ENCODE peak calls at places on chromosomes 1 and 21, in seven cellular contexts. H is bronchial epithelial cell, F is fibroblast of pulmonary artery, A is AG04450, I is endothelial cell, J is dorsolateral prefrontal cortex, U is H9. R is an unnamed sample.

GRCh38 chr1:240036526-240036925 is 55.2 kb upstream of the FMN2 start:
- DNase-seq in H (no peak), U (no peak), J (no peak), A (no peak), F (no peak), I (no peak), R (no peak)

GRCh38 chr1:42815938-42816599 is 853 bp upstream of the ERMAP start:
- DNase-seq in H (peak), A (no peak), U (peak), I (no peak), F (peak), J (no peak), R (no peak)

GRCh38 chr1:153970346-153970745 is 2.6 kb downstream of the CREB3L4 start:
- DNase-seq in A (no peak), I (no peak), F (no peak), J (no peak), U (no peak), H (no peak), R (no peak)

GRCh38 chr1:36322786-36323635 is 434 bp downstream of the EVA1B start:
- DNase-seq in H (no peak), I (peak), A (no peak), J (no peak), F (peak), U (peak), R (no peak)

GRCh38 chr1:109388208-109388711 is 9.5 kb downstream of the SORT1 start:
- DNase-seq in U (no peak), I (no peak), F (no peak), J (no peak), A (no peak), H (no peak), R (no peak)

GRCh38 chr1:51627672-51628071 is 10.8 kb downstream of the OSBPL9 start:
- DNase-seq in A (no peak), H (peak), J (no peak), U (no peak), F (peak), I (no peak), R (no peak)

GRCh38 chr1:15181564-15181963 is 28.0 kb downstream of the TMEM51 start:
- DNase-seq in I (no peak), A (no peak), F (no peak), J (no peak), H (no peak), U (no peak), R (no peak)

GRCh38 chr1:42282867-42283583 is 52.0 kb downstream of the FOXJ3 start:
- DNase-seq in U (no peak), F (peak), H (peak), I (no peak), J (no peak), A (no peak), R (no peak)

GRCh38 chr21:45102391-45102932 is 28.1 kb downstream of the ADARB1 start:
- DNase-seq in J (no peak), I (no peak), F (peak), U (no peak), A (no peak), H (peak), R (no peak)

GRCh38 chr1:236904874-236905741 is 99.1 kb downstream of the MT1HL1 start:
- DNase-seq in H (peak), F (peak), J (no peak), I (no peak), A (peak), U (no peak), R (no peak)

GRCh38 chr1:155017946-155018316 is 15.3 kb downstream of the ZBTB7B start:
- DNase-seq in J (no peak), I (no peak), U (no peak), F (no peak), H (no peak), A (no peak), R (no peak)

GRCh38 chr1:64986903-64987871 is 20.8 kb upstream of the JAK1 start:
- DNase-seq in U (no peak), I (no peak), F (peak), A (no peak), H (peak), J (no peak), R (no peak)

GRCh38 chr1:244970236-244970652 is 105.9 kb upstream of the HNRNPU start:
- DNase-seq in J (no peak), A (peak), U (peak), H (peak), F (peak), I (peak), R (no peak)

GRCh38 chr1:35637401-35637809 is 3.9 kb downstream of the PSMB2 start:
- DNase-seq in F (peak), A (no peak), J (no peak), H (peak), U (no peak), I (no peak), R (peak)

GRCh38 chr1:41888756-41889155 is 30.0 kb downstream of the HIVEP3 start:
- DNase-seq in I (no peak), F (no peak), A (no peak), J (no peak), H (no peak), U (no peak), R (no peak)

GRCh38 chr1:28301368-28302174 is 27.3 kb upstream of the MED18 start:
- DNase-seq in U (no peak), J (no peak), F (peak), I (no peak), A (no peak), H (no peak), R (no peak)

GRCh38 chr1:8344893-8345507 is 27.1 kb downstream of the SLC45A1 start:
- DNase-seq in H (no peak), A (no peak), F (no peak), J (no peak), U (peak), I (no peak), R (no peak)

GRCh38 chr1:204684206-204684536 is 1.4 kb downstream of the LRRN2 start:
- DNase-seq in J (no peak), I (peak), H (no peak), U (no peak), A (no peak), F (no peak), R (no peak)

GRCh38 chr1:198153804-198154203 is 3.0 kb upstream of the NEK7 start:
- DNase-seq in A (no peak), I (no peak), F (peak), J (no peak), H (no peak), U (no peak), R (no peak)

GRCh38 chr1:225842788-225843425 is 33.0 kb downstream of the EPHX1 start:
- DNase-seq in J (no peak), U (no peak), F (no peak), A (no peak), I (no peak), H (no peak), R (no peak)

GRCh38 chr21:41520560-41521442 is 12.8 kb upstream of the TMPRSS2 start:
- DNase-seq in F (no peak), A (no peak), I (no peak), J (no peak), H (no peak), U (no peak), R (no peak)

GRCh38 chr1:41023279-41023990 is 1.9 kb upstream of the SLFNL1 start:
- DNase-seq in J (no peak), F (peak), U (no peak), I (no peak), H (no peak), A (no peak), R (no peak)

DNA sequence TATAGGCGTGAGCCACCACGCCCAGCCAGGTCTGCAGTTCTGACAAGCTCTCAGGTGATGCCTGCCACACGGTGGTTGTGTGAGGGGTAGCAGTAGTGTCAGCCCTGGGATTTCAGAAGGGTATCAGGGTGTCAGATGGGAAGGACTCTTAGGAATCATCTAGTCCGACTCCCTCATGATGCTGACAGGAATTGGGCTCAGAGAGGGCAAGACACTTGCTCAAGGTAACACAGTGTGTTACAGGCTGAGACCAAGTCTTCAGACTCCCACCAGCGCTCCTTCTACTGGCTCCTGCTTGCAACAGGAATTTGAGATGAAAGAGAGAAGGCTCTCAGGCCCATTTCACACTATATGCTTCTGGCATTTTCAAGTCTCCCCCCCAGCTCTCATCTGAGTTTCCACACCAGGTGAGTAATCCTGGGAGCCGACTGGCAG is 6.9 kb downstream of the HTR1D start:
- DNase-seq in U (peak), I (no peak), F (no peak), J (no peak), H (peak), A (no peak), R (no peak)
- TF ChIP-seq CTCF in U (peak), I (no peak), F (no peak), J (no peak), H (no peak), A (peak), R (no peak)

GRCh38 chr1:207996632-207997031 is 85.7 kb upstream of the CD34 start:
- DNase-seq in U (no peak), F (no peak), J (no peak), H (no peak), A (no peak), I (no peak), R (no peak)

GRCh38 chr1:207991331-207991914 is 80.5 kb upstream of the CD34 start:
- DNase-seq in J (no peak), U (no peak), F (no peak), H (no peak), A (no peak), I (no peak), R (no peak)

GRCh38 chr1:207995576-207995975 is 84.7 kb upstream of the CD34 start:
- DNase-seq in F (no peak), J (no peak), H (no peak), I (no peak), U (no peak), A (no peak), R (no peak)

GRCh38 chr1:207990455-207990854 is 79.5 kb upstream of the CD34 start:
- DNase-seq in H (no peak), J (no peak), A (no peak), U (no peak), F (no peak), I (no peak), R (no peak)

DNA sequence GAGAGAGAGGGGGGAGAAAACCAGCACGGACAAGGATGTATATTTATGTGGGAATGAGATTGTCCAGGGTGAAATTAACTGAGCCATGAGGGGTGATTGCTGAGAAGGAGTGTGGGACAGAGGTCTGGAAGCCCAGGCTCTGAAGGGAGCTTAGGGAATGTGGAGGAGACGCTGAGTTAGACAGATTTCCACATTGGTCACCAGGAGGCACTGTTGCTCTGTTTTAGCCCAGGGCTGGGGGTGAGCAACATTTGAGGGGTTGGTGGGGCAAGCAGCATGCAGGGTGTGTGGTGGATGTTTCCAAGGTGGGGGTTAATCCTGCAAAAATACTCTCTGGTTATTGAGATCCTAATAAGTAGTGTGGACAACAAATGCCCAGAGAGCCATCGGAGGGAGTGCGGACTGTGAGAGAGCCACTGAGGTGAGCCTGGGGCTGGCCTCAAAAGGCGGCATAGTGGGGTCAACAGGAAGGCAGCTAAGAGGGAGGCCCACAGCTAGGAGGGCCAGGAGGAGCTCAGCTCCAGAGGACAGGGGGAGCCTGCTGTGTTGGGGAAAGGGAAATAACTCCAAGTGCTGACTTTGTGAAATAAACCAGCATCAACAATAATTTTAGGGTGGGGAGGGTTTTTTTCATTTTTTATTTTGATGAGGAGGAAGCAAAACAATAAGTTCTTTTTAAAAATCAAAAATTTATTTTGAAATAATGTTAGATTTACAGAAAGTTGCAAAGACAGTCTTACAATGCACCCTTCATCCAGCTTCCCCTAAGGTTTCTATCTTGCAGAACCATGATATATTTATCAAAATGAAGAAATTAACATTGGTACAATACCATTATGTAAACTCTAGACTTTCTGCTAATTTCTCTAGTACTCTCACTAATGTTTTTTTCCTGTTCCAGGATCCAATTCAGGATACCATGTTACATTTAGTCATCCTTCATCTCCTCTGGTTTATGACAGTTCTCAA is 82.8 kb upstream of the CD34 start:
- DNase-seq in J (no peak), F (peak), I (peak), A (no peak), H (no peak), U (peak), R (no peak)
- TF ChIP-seq CTCF in J (no peak), F (peak), I (peak), A (peak), H (no peak), U (peak), R (peak)

DNA sequence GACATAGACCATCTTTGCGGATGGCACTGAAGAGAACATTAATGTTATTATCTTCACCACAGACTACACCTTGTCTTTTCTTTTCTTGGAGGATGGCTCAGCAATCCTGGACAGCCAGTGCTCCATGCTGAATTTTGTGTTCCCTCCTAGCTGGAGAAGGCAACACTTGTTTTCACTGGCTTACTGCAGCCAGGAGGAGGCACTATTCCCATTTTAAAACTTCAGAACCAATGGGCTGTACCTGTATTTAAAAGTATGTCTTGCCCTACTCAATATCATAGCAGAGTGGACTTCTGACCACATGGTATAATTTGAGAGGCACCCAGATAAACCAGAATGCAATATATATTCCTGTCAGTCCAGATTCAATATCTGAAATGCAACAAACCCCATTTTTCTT is 53.3 kb upstream of the POGK start:
- DNase-seq in J (no peak), F (no peak), H (no peak), I (no peak), A (no peak), U (no peak), R (no peak)
- TF ChIP-seq CTCF in J (no peak), F (no peak), H (no peak), I (no peak), A (no peak), U (peak), R (no peak)

DNA sequence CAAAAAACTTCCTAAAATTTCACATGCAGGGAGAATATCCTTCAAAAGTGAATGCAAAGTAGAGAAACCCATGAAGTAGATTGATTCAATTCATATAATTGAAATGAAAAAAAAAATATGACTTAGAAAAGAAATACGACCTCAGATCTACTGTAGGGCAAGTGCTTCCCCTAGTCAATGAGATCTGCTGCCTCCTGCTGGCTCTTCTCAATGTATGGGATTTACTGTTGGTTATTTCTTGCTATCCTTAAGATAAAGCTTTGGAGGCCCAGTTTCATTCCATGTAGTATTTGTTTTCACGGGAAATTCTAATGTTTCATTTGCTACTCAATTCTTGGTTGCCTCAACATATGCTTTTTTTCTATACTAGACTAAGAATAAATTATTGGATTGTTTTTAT is 46.2 kb downstream of the ZNF648 start:
- DNase-seq in U (no peak), I (no peak), A (no peak), J (no peak), F (no peak), H (no peak), R (no peak)
- TF ChIP-seq CTCF in U (peak), I (no peak), A (no peak), J (peak), F (no peak), H (peak), R (no peak)

DNA sequence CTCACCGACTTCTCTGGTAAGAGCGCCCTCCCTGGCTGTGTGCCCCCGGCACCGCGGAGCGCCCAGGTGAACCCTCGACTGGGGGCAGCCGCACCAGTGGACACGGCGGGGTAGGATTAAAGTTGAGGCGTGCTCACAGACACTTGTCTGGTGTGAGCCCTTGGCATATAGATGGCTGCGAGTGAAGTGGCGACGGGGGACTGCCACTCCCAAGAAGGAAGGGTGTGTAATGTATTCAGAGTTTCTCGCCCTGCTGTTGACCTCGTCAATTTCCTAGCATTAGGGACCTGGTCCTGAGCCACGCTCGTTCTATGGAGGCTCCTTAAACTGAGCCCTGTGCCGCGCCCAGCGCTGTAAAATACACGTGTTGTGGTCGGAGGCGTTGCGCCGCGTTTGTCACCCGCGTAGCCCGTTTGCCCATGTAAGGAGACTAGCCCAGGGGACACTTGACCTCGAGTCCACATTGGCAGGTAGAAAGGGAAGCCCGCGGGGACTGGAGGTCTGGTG is 545 bp downstream of the EVA1C start:
- DNase-seq in I (no peak), H (peak), A (no peak), J (peak), U (no peak), F (peak), R (no peak)
- TF ChIP-seq CTCF in I (no peak), H (peak), A (peak), J (no peak), U (peak), F (peak), R (no peak)

DNA sequence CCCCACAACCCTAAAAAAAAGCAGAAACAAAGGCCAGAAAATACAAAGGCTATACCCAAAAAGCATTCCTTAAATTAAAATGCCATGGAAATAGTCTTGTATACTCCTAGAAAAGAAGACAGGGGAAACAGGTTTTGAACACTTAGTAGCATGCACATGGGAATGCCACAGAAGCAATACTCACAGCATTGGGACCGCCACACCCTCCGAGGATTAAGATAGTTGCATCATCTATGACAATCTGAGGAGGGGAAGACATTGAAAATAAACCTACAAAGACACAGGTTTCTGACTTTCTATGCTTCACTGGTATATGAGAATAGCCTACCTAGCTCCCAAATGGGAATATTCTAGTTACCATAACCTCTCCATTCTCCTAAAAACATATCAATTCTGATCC is 15.9 kb upstream of the CPLANE2 start:
- DNase-seq in F (no peak), J (no peak), A (no peak), H (no peak), I (no peak), U (no peak), R (no peak)
- TF ChIP-seq CTCF in F (no peak), J (no peak), A (no peak), H (no peak), I (no peak), U (no peak), R (no peak)

GRCh38 chr1:38964140-38964548 is 22.5 kb upstream of the RHBDL2 start:
- DNase-seq in U (no peak), J (no peak), H (no peak), A (no peak), F (no peak), I (no peak), R (no peak)
- TF ChIP-seq CTCF in U (peak), J (peak), H (peak), A (no peak), F (no peak), I (no peak), R (no peak)

GRCh38 chr1:20185834-20186782 is at the start of the genes PLA2G2C and UBXN10:
- DNase-seq in F (no peak), J (peak), I (peak), A (no peak), H (no peak), U (peak), R (no peak)

GRCh38 chr1:20187813-20188454 is 1.6 kb upstream of the PLA2G2C start:
- DNase-seq in J (no peak), H (no peak), I (no peak), U (no peak), A (no peak), F (no peak), R (no peak)

GRCh38 chr1:20188455-20188817 is 2.1 kb upstream of the PLA2G2C start:
- DNase-seq in U (no peak), I (no peak), H (no peak), A (no peak), J (no peak), F (no peak), R (no peak)

GRCh38 chr1:20184997-20185833 is 681 bp upstream of the UBXN10 start:
- DNase-seq in U (no peak), F (no peak), J (no peak), A (no peak), I (no peak), H (no peak), R (no peak)

DNA sequence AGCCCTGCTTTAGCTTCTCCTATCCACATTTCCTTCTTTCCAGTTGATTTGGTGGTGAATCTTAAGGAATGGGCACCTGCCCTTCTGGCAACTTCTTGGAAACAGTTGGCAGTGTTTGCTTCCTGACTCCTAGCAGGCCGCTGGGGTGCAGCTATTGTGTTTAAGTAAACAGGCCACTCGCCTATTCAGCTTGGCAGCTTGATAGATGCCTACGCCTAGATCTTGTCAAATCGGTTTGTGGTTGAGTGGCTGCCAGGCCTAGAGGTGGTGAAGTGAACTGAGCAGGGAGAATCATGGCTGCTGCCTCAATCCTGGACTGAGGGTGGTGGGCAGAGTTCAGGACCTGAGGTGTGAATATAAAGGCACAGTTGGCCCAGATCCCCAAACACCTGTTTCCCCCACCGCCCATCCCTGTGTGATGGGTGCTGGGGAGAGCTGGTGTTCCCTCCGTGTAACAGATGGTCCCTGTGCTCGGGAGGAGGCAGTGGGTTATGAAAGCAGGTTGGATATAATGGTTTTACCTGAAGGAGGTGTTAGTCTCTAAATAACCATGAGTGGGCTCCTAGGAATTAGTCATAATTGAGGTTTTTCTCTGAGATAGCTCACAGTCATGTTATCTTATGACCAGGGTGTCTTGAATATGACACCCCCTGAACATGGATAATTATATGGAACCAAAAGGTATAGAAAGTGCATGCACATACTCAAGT is 940 bp upstream of the PLA2G2C start:
- DNase-seq in U (no peak), I (no peak), H (no peak), F (no peak), A (no peak), J (peak), R (no peak)
- TF ChIP-seq CTCF in U (no peak), I (no peak), H (peak), F (no peak), A (no peak), J (no peak), R (no peak)

R was measured in D721Med.